ENCODE peak calls at places on chromosomes 6 and 20, in four cellular contexts. A, S, T and H are unnamed samples.
A peak's percentile ranks its signal among the peaks of the same experiment; 100 is the strongest.

GRCh38 chr6:103672169-103672568 is 1187.5 kb downstream of the HACE1 start:
- DNase-seq in A (peak; percentile 16), S (no peak), T (no peak), H (no peak)

GRCh38 chr20:47054945-47055344 is 160.3 kb downstream of the EYA2 start:
- DNase-seq in A (peak; percentile 13), S (no peak), T (no peak), H (no peak)

GRCh38 chr20:64143018-64143801 is 21.0 kb upstream of the MYT1 start:
- DNase-seq in A (no peak), S (no peak), T (no peak), H (no peak)

GRCh38 chr20:48697845-48698491 is 129.8 kb downstream of the PREX1 start:
- DNase-seq in A (no peak), S (peak; percentile 64), T (peak; percentile 61), H (peak; percentile 87)

GRCh38 chr6:69790629-69791028 is 6.2 kb downstream of the LMBRD1 start:
- DNase-seq in A (no peak), S (no peak), T (no peak), H (no peak)

GRCh38 chr20:3674995-3675900 is 6.6 kb downstream of the ADAM33 start:
- DNase-seq in A (no peak), S (no peak), T (no peak), H (no peak)

GRCh38 chr6:154435400-154435945 is 75.0 kb downstream of the CNKSR3 start:
- DNase-seq in A (no peak), S (no peak), T (no peak), H (no peak)

GRCh38 chr6:38525888-38526287 is 113.8 kb downstream of the BTBD9 start:
- DNase-seq in A (no peak), S (no peak), T (no peak), H (no peak)

GRCh38 chr20:3203315-3204123 is 963 bp downstream of the DDRGK1 start:
- DNase-seq in A (no peak), S (no peak), T (no peak), H (peak; percentile 50)

GRCh38 chr6:63615590-63615989 is 20.0 kb upstream of the PHF3 start:
- DNase-seq in A (no peak), S (peak; percentile 27), T (no peak), H (no peak)

DNA sequence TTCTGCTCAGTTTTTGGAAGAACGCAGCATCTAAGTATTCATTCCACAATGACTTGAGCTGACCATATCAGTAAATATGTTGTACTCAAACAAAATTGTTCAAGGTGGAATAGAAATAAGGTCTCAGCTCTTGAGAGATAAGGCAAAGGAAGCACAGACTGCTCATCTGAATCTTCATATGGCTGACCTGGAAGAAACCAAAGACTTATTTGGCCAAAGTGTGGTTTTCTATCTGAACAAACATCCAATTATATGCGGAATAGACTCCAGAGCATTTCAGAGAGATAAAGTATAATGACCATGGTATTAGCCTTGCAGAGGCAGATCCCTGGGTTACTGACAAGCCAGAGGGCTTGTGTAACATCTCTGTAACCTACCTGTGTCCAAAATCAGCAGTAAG is 308.7 kb downstream of the CD83 start:
- DNase-seq in A (no peak), S (no peak), T (no peak), H (no peak)
- TF ChIP-seq RAD21 in A (no peak), S (no peak), T (no peak), H (no peak)

DNA sequence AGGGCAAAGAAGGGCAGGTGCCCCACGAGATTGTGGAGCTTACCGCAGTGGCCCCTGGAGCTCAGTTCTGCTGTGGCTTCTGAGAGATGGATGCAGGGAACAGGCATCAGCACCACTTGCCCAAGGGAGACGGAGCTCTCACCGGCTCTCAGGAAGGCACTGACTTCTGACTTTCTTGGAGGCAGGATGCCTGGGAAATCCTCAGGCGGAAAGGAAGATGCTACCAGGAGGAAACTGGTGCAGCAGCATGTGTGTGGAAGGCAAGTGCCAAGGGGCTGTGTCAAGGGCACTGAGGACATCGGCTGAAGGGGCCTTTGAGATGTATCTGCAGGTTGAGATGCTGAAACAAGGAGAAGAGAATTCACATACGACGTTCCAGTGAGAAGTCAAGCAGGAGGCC is 64.0 kb downstream of the FOXA2 start:
- DNase-seq in A (no peak), S (no peak), T (no peak), H (no peak)
- TF ChIP-seq RAD21 in A (no peak), S (no peak), T (no peak), H (no peak)

DNA sequence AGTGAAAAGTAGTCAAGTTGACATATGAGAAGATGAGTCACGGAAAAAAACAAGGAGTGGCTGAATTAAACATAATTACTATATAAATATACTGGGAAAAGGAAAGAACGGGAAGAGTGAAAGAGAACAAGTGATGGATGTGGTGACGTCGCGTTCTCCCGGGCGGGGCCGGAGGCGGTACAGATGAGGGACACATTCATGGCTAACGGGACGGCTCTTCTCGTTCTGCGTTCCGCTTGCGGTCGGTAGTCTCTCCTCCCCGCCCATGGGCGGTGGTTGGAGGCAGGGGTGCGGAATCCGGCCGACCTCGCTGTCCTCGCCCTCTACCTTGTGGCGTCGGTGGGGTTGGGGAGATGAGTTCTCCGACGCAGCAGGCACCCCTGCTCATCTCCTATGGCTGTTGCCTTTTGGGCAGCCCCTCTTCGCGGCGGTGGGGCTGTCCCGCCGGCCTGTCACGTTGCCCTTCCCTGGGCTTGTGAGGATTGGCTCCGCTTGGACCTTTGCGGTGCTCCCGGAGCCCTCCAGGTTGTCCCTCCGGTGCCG is 22.5 kb downstream of the HLA-G start:
- DNase-seq in A (no peak), S (no peak), T (no peak), H (no peak)
- TF ChIP-seq RAD21 in A (no peak), S (no peak), T (no peak), H (no peak)

GRCh38 chr6:13368079-13368478 is 39.7 kb upstream of the TBC1D7 start:
- DNase-seq in A (no peak), S (no peak), T (no peak), H (no peak)

GRCh38 chr6:13369591-13369990 is 41.3 kb upstream of the TBC1D7 start:
- DNase-seq in A (no peak), S (no peak), T (no peak), H (no peak)

GRCh38 chr6:13368716-13369115 is 40.4 kb upstream of the TBC1D7 start:
- DNase-seq in A (no peak), S (peak; percentile 17), T (no peak), H (no peak)

GRCh38 chr6:13365320-13365719 is 37.0 kb upstream of the TBC1D7 start:
- DNase-seq in A (no peak), S (no peak), T (no peak), H (no peak)

GRCh38 chr6:13367396-13367795 is 39.1 kb upstream of the TBC1D7 start:
- DNase-seq in A (no peak), S (no peak), T (no peak), H (no peak)
- TF ChIP-seq RAD21 in A (no peak), S (no peak), T (no peak), H (no peak)

GRCh38 chr6:30175765-30176164 is 12.4 kb downstream of the TRIM15 start:
- DNase-seq in A (no peak), S (no peak), T (no peak), H (no peak)

GRCh38 chr6:30167101-30167500 is 3.8 kb downstream of the TRIM15 start:
- DNase-seq in A (no peak), S (no peak), T (no peak), H (no peak)

GRCh38 chr6:30169658-30170614 is 6.6 kb downstream of the TRIM15 start:
- DNase-seq in A (peak; percentile 51), S (peak; percentile 49), T (peak; percentile 33), H (peak; percentile 68)

DNA sequence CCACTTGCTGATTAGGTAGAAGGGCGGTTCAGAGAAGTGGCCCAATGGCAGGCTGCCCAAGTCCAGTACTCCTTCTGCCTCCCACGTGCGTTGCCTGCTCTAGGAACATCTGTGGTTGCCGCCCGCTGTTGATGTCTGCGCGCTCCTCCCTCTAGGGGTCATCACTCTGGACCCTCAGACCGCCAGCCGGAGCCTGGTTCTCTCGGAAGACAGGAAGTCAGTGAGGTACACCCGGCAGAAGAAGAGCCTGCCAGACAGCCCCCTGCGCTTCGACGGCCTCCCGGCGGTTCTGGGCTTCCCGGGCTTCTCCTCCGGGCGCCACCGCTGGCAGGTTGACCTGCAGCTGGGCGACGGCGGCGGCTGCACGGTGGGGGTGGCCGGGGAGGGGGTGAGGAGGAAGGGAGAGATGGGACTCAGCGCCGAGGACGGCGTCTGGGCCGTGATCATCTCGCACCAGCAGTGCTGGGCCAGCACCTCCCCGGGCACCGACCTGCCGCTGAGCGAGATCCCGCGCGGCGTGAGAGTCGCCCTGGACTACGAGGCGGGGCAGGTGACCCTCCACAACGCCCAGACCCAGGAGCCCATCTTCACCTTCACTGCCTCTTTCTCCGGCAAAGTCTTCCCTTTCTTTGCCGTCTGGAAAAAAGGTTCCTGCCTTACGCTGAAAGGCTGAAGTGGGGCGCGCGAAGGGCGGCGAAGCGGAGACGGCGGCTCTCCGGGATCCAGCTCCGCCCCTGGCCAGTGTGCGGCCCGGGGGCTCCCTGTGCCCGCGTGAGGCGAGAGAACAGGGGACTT is 8.5 kb downstream of the TRIM15 start:
- DNase-seq in A (no peak), S (no peak), T (no peak), H (no peak)
- TF ChIP-seq RAD21 in A (no peak), S (no peak), T (no peak), H (no peak)

GRCh38 chr6:35719830-35720733 is 16.8 kb upstream of the ARMC12 start:
- DNase-seq in A (no peak), S (peak; percentile 47), T (no peak), H (no peak)
- TF ChIP-seq RAD21 in A (no peak), S (no peak), T (no peak), H (no peak)

GRCh38 chr20:10922941-10923340 is 249.1 kb upstream of the JAG1 start:
- DNase-seq in A (no peak), S (peak; percentile 96), T (no peak), H (no peak)
- TF ChIP-seq RAD21 in A (no peak), S (no peak), T (no peak), H (no peak)

DNA sequence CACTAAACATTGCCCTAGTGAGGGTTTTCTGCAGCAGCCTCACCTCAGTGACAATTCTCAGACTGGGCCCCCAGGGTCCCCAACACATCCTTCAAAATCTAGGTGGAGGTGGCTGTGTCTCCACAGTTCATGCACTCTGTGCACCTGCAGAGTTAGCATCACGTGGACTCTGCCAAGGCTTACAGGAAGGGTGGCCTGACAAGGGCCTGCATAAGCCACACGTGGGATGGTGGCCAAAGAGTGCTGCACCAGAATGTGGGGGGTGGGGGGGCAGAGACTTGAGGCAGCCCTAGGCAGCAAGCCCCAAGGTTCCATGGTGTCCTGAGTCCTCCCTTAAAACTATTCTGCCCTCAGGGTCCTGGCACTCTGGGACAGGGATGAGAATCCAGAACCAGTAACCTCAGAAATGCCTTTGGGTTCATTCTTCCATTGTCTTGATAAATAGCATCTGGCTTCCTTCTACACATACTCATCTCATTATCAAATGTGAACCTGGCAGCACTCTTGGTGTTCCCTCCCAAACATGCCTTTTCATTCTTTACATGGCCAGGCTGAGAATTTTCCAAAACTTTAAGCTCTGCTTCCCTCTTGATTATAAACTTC is 1.6 kb upstream of the SERPINB1 start:
- DNase-seq in A (no peak), S (no peak), T (no peak), H (no peak)
- TF ChIP-seq RAD21 in A (no peak), S (no peak), T (no peak), H (no peak)